ENCODE peak calls at places on chromosomes 6 and 20, in six cellular contexts. One of them, this sample, is unnamed.

GRCh38 chr6:52390361-52390727 is 28.4 kb downstream of the PAQR8 start:
- DNase-seq in astrocyte of the hippocampus: peak
- DNase-seq in T-helper 22 cell: peak
- DNase-seq in activated T-cell treated with anti-CD3 and anti-CD28 coated beads for 24 hours: peak
- DNase-seq in glomerular endothelial cell: peak
- DNase-seq in activated naive CD8-positive, alpha-beta T cell treated with anti-CD3 and anti-CD28 coated beads for 36 hours: peak
- DNase-seq in this sample: peak

GRCh38 chr6:25388776-25389175 is 109.6 kb downstream of the CARMIL1 start:
- DNase-seq in astrocyte of the hippocampus: no peak
- DNase-seq in T-helper 22 cell: no peak
- DNase-seq in activated T-cell treated with anti-CD3 and anti-CD28 coated beads for 24 hours: no peak
- DNase-seq in glomerular endothelial cell: no peak
- DNase-seq in activated naive CD8-positive, alpha-beta T cell treated with anti-CD3 and anti-CD28 coated beads for 36 hours: no peak
- DNase-seq in this sample: no peak

GRCh38 chr6:166333172-166333995 is 9.0 kb downstream of the SFT2D1 start:
- DNase-seq in astrocyte of the hippocampus: no peak
- DNase-seq in T-helper 22 cell: no peak
- DNase-seq in activated T-cell treated with anti-CD3 and anti-CD28 coated beads for 24 hours: no peak
- DNase-seq in glomerular endothelial cell: no peak
- DNase-seq in activated naive CD8-positive, alpha-beta T cell treated with anti-CD3 and anti-CD28 coated beads for 36 hours: no peak
- DNase-seq in this sample: no peak

GRCh38 chr6:108133594-108134179 is 32.1 kb upstream of the NR2E1 start:
- DNase-seq in astrocyte of the hippocampus: peak
- DNase-seq in T-helper 22 cell: no peak
- DNase-seq in activated T-cell treated with anti-CD3 and anti-CD28 coated beads for 24 hours: no peak
- DNase-seq in glomerular endothelial cell: no peak
- DNase-seq in activated naive CD8-positive, alpha-beta T cell treated with anti-CD3 and anti-CD28 coated beads for 36 hours: peak
- DNase-seq in this sample: peak

GRCh38 chr6:36127462-36128016 is 2.8 kb upstream of the MAPK13 start:
- DNase-seq in astrocyte of the hippocampus: peak
- DNase-seq in T-helper 22 cell: no peak
- DNase-seq in activated T-cell treated with anti-CD3 and anti-CD28 coated beads for 24 hours: no peak
- DNase-seq in glomerular endothelial cell: peak
- DNase-seq in activated naive CD8-positive, alpha-beta T cell treated with anti-CD3 and anti-CD28 coated beads for 36 hours: no peak
- DNase-seq in this sample: no peak

GRCh38 chr6:123380257-123380656 is 256.5 kb downstream of the TRDN start:
- DNase-seq in astrocyte of the hippocampus: peak
- DNase-seq in T-helper 22 cell: no peak
- DNase-seq in activated T-cell treated with anti-CD3 and anti-CD28 coated beads for 24 hours: no peak
- DNase-seq in glomerular endothelial cell: no peak
- DNase-seq in activated naive CD8-positive, alpha-beta T cell treated with anti-CD3 and anti-CD28 coated beads for 36 hours: no peak
- DNase-seq in this sample: no peak

GRCh38 chr6:15927531-15928230 is 201.2 kb upstream of the MYLIP start:
- DNase-seq in astrocyte of the hippocampus: no peak
- DNase-seq in T-helper 22 cell: no peak
- DNase-seq in activated T-cell treated with anti-CD3 and anti-CD28 coated beads for 24 hours: no peak
- DNase-seq in glomerular endothelial cell: no peak
- DNase-seq in activated naive CD8-positive, alpha-beta T cell treated with anti-CD3 and anti-CD28 coated beads for 36 hours: no peak
- DNase-seq in this sample: no peak

GRCh38 chr6:142374965-142375733 is 73.3 kb downstream of the ADGRG6 start:
- DNase-seq in astrocyte of the hippocampus: peak
- DNase-seq in T-helper 22 cell: no peak
- DNase-seq in activated T-cell treated with anti-CD3 and anti-CD28 coated beads for 24 hours: no peak
- DNase-seq in glomerular endothelial cell: peak
- DNase-seq in activated naive CD8-positive, alpha-beta T cell treated with anti-CD3 and anti-CD28 coated beads for 36 hours: no peak
- DNase-seq in this sample: no peak

GRCh38 chr6:170296423-170296745 is 5.5 kb upstream of the DLL1 start:
- DNase-seq in astrocyte of the hippocampus: no peak
- DNase-seq in T-helper 22 cell: no peak
- DNase-seq in activated T-cell treated with anti-CD3 and anti-CD28 coated beads for 24 hours: no peak
- DNase-seq in glomerular endothelial cell: no peak
- DNase-seq in activated naive CD8-positive, alpha-beta T cell treated with anti-CD3 and anti-CD28 coated beads for 36 hours: no peak
- DNase-seq in this sample: no peak

GRCh38 chr20:25233016-25233772 is 14.7 kb upstream of the PYGB start:
- DNase-seq in astrocyte of the hippocampus: peak
- DNase-seq in T-helper 22 cell: no peak
- DNase-seq in activated T-cell treated with anti-CD3 and anti-CD28 coated beads for 24 hours: no peak
- DNase-seq in glomerular endothelial cell: no peak
- DNase-seq in activated naive CD8-positive, alpha-beta T cell treated with anti-CD3 and anti-CD28 coated beads for 36 hours: no peak
- DNase-seq in this sample: no peak

GRCh38 chr6:67956352-67956751 is 678.7 kb upstream of the ADGRB3 start:
- DNase-seq in astrocyte of the hippocampus: no peak
- DNase-seq in T-helper 22 cell: no peak
- DNase-seq in activated T-cell treated with anti-CD3 and anti-CD28 coated beads for 24 hours: no peak
- DNase-seq in glomerular endothelial cell: no peak
- DNase-seq in activated naive CD8-positive, alpha-beta T cell treated with anti-CD3 and anti-CD28 coated beads for 36 hours: no peak
- DNase-seq in this sample: no peak

GRCh38 chr6:75143186-75143585 is 62.7 kb downstream of the COL12A1 start:
- DNase-seq in astrocyte of the hippocampus: no peak
- DNase-seq in T-helper 22 cell: no peak
- DNase-seq in activated T-cell treated with anti-CD3 and anti-CD28 coated beads for 24 hours: no peak
- DNase-seq in glomerular endothelial cell: no peak
- DNase-seq in activated naive CD8-positive, alpha-beta T cell treated with anti-CD3 and anti-CD28 coated beads for 36 hours: no peak
- DNase-seq in this sample: no peak

GRCh38 chr6:118644007-118644406 is 7.4 kb downstream of the CEP85L start:
- DNase-seq in astrocyte of the hippocampus: peak
- DNase-seq in T-helper 22 cell: no peak
- DNase-seq in activated T-cell treated with anti-CD3 and anti-CD28 coated beads for 24 hours: no peak
- DNase-seq in glomerular endothelial cell: no peak
- DNase-seq in activated naive CD8-positive, alpha-beta T cell treated with anti-CD3 and anti-CD28 coated beads for 36 hours: no peak
- DNase-seq in this sample: no peak

GRCh38 chr6:52498538-52499017 is 78.3 kb downstream of the TRAM2 start:
- DNase-seq in astrocyte of the hippocampus: no peak
- DNase-seq in T-helper 22 cell: no peak
- DNase-seq in activated T-cell treated with anti-CD3 and anti-CD28 coated beads for 24 hours: no peak
- DNase-seq in glomerular endothelial cell: no peak
- DNase-seq in activated naive CD8-positive, alpha-beta T cell treated with anti-CD3 and anti-CD28 coated beads for 36 hours: no peak
- DNase-seq in this sample: no peak

GRCh38 chr20:47821481-47822100 is 36.3 kb upstream of the SULF2 start:
- DNase-seq in astrocyte of the hippocampus: peak
- DNase-seq in T-helper 22 cell: no peak
- DNase-seq in activated T-cell treated with anti-CD3 and anti-CD28 coated beads for 24 hours: no peak
- DNase-seq in glomerular endothelial cell: no peak
- DNase-seq in activated naive CD8-positive, alpha-beta T cell treated with anti-CD3 and anti-CD28 coated beads for 36 hours: no peak
- DNase-seq in this sample: no peak

GRCh38 chr6:84687487-84687886 is 76.9 kb downstream of the TBX18 start:
- DNase-seq in astrocyte of the hippocampus: peak
- DNase-seq in T-helper 22 cell: no peak
- DNase-seq in activated T-cell treated with anti-CD3 and anti-CD28 coated beads for 24 hours: no peak
- DNase-seq in glomerular endothelial cell: no peak
- DNase-seq in activated naive CD8-positive, alpha-beta T cell treated with anti-CD3 and anti-CD28 coated beads for 36 hours: no peak
- DNase-seq in this sample: no peak

GRCh38 chr6:19024737-19025136 is 637.6 kb downstream of the RNF144B start:
- DNase-seq in astrocyte of the hippocampus: peak
- DNase-seq in T-helper 22 cell: no peak
- DNase-seq in activated T-cell treated with anti-CD3 and anti-CD28 coated beads for 24 hours: no peak
- DNase-seq in glomerular endothelial cell: no peak
- DNase-seq in activated naive CD8-positive, alpha-beta T cell treated with anti-CD3 and anti-CD28 coated beads for 36 hours: no peak
- DNase-seq in this sample: no peak

GRCh38 chr20:33012327-33013189 is 5.1 kb downstream of the BPIFB2 start:
- DNase-seq in astrocyte of the hippocampus: no peak
- DNase-seq in T-helper 22 cell: no peak
- DNase-seq in activated T-cell treated with anti-CD3 and anti-CD28 coated beads for 24 hours: no peak
- DNase-seq in glomerular endothelial cell: no peak
- DNase-seq in activated naive CD8-positive, alpha-beta T cell treated with anti-CD3 and anti-CD28 coated beads for 36 hours: no peak
- DNase-seq in this sample: no peak

GRCh38 chr20:49964964-49965780 is 17.6 kb upstream of the SNAI1 start:
- DNase-seq in astrocyte of the hippocampus: peak
- DNase-seq in T-helper 22 cell: no peak
- DNase-seq in activated T-cell treated with anti-CD3 and anti-CD28 coated beads for 24 hours: no peak
- DNase-seq in glomerular endothelial cell: no peak
- DNase-seq in activated naive CD8-positive, alpha-beta T cell treated with anti-CD3 and anti-CD28 coated beads for 36 hours: peak
- DNase-seq in this sample: no peak

GRCh38 chr6:113584767-113585166 is 272.4 kb upstream of the MARCKS start:
- DNase-seq in astrocyte of the hippocampus: no peak
- DNase-seq in T-helper 22 cell: no peak
- DNase-seq in activated T-cell treated with anti-CD3 and anti-CD28 coated beads for 24 hours: no peak
- DNase-seq in glomerular endothelial cell: no peak
- DNase-seq in activated naive CD8-positive, alpha-beta T cell treated with anti-CD3 and anti-CD28 coated beads for 36 hours: no peak
- DNase-seq in this sample: no peak

GRCh38 chr6:108673602-108674001 is 112.9 kb downstream of the FOXO3 start:
- DNase-seq in astrocyte of the hippocampus: no peak
- DNase-seq in T-helper 22 cell: no peak
- DNase-seq in activated T-cell treated with anti-CD3 and anti-CD28 coated beads for 24 hours: no peak
- DNase-seq in glomerular endothelial cell: no peak
- DNase-seq in activated naive CD8-positive, alpha-beta T cell treated with anti-CD3 and anti-CD28 coated beads for 36 hours: no peak
- DNase-seq in this sample: no peak

GRCh38 chr6:3406362-3406809 is 50.5 kb downstream of the SLC22A23 start:
- DNase-seq in astrocyte of the hippocampus: no peak
- DNase-seq in T-helper 22 cell: no peak
- DNase-seq in activated T-cell treated with anti-CD3 and anti-CD28 coated beads for 24 hours: no peak
- DNase-seq in glomerular endothelial cell: no peak
- DNase-seq in activated naive CD8-positive, alpha-beta T cell treated with anti-CD3 and anti-CD28 coated beads for 36 hours: no peak
- DNase-seq in this sample: no peak

GRCh38 chr6:151546941-151547659 is 53.3 kb downstream of the CCDC170 start:
- DNase-seq in astrocyte of the hippocampus: no peak
- DNase-seq in T-helper 22 cell: no peak
- DNase-seq in activated T-cell treated with anti-CD3 and anti-CD28 coated beads for 24 hours: no peak
- DNase-seq in glomerular endothelial cell: no peak
- DNase-seq in activated naive CD8-positive, alpha-beta T cell treated with anti-CD3 and anti-CD28 coated beads for 36 hours: no peak
- DNase-seq in this sample: no peak

GRCh38 chr6:150620244-150620643 is 20.6 kb downstream of the PLEKHG1 start:
- DNase-seq in astrocyte of the hippocampus: no peak
- DNase-seq in T-helper 22 cell: no peak
- DNase-seq in activated T-cell treated with anti-CD3 and anti-CD28 coated beads for 24 hours: no peak
- DNase-seq in glomerular endothelial cell: no peak
- DNase-seq in activated naive CD8-positive, alpha-beta T cell treated with anti-CD3 and anti-CD28 coated beads for 36 hours: no peak
- DNase-seq in this sample: no peak

GRCh38 chr6:17877196-17877889 is 110.1 kb downstream of the KIF13A start:
- DNase-seq in astrocyte of the hippocampus: peak
- DNase-seq in T-helper 22 cell: no peak
- DNase-seq in activated T-cell treated with anti-CD3 and anti-CD28 coated beads for 24 hours: no peak
- DNase-seq in glomerular endothelial cell: no peak
- DNase-seq in activated naive CD8-positive, alpha-beta T cell treated with anti-CD3 and anti-CD28 coated beads for 36 hours: no peak
- DNase-seq in this sample: no peak

This sample was measured in stimulated activated CD4-positive, alpha-beta T cell treated with anti-CD3 and anti-CD28 coated beads, Interleukin-1b, Interleukin-23, amount 100 ng/mL, for 48 hours.